ENCODE peak calls at places on chromosome 14, in nine cellular contexts. L is ovary, W is psoas muscle, Q is fibroblast of lung, S is HAP-1, K is uterus, X is SJCRH30, V is A549, E is MM.1S. A is an unnamed sample.
A peak's percentile ranks its signal among the peaks of the same experiment; 100 is the strongest.

GRCh38 chr14:93709249-93709648 is 79.0 kb downstream of the PRIMA1 start:
- DNase-seq in L (no peak), W (no peak), Q (no peak), S (no peak), K (no peak), X (no peak), V (no peak), E (no peak), A (no peak)

GRCh38 chr14:58072288-58073071 is 79.5 kb downstream of the ARMH4 start:
- DNase-seq in L (peak; percentile 41), W (no peak), Q (peak; percentile 78), S (peak; percentile 76), K (peak; percentile 49), X (peak; percentile 49), V (peak; percentile 72), E (peak; percentile 48), A (peak; percentile 90)

GRCh38 chr14:47277703-47278102 is 397.7 kb downstream of the MDGA2 start:
- DNase-seq in L (no peak), W (no peak), Q (no peak), S (no peak), K (no peak), X (no peak), V (no peak), E (no peak), A (no peak)

GRCh38 chr14:35028435-35028834 is 17.6 kb upstream of the FAM177A1 start:
- DNase-seq in L (no peak), W (no peak), Q (no peak), S (no peak), K (no peak), X (no peak), V (no peak), E (no peak), A (no peak)

GRCh38 chr14:74478996-74479635 is 14.0 kb downstream of the NPC2 start:
- DNase-seq in L (no peak), W (no peak), Q (peak; percentile 40), S (peak; percentile 29), K (no peak), X (no peak), V (peak; percentile 41), E (no peak), A (peak; percentile 21)

GRCh38 chr14:88553886-88554457 is 835 bp downstream of the PTPN21 start:
- DNase-seq in L (no peak), W (no peak), Q (peak; percentile 34), S (no peak), K (no peak), X (no peak), V (no peak), E (no peak), A (peak; percentile 12)

GRCh38 chr14:83297361-83297760 is 1763.7 kb upstream of the SEL1L start:
- DNase-seq in L (no peak), W (no peak), Q (no peak), S (no peak), K (no peak), X (no peak), V (no peak), E (no peak), A (no peak)

GRCh38 chr14:84894254-84894653 is 635.7 kb upstream of the FLRT2 start:
- DNase-seq in L (no peak), W (no peak), Q (no peak), S (no peak), K (no peak), X (no peak), V (no peak), E (no peak), A (no peak)

GRCh38 chr14:39266589-39266870 is 32.8 kb downstream of the MIA2 start:
- DNase-seq in L (peak; percentile 76), W (peak; percentile 85), Q (no peak), S (peak; percentile 65), K (peak; percentile 39), X (no peak), V (peak; percentile 70), E (no peak), A (no peak)

GRCh38 chr14:21860172-21860571 is 186.6 kb upstream of the OR4E1 start:
- DNase-seq in L (no peak), W (no peak), Q (peak; percentile 5), S (peak; percentile 40), K (no peak), X (peak; percentile 11), V (peak; percentile 28), E (peak; percentile 34), A (peak; percentile 62)

GRCh38 chr14:105838107-105838506 is 311.7 kb downstream of the TMEM121 start:
- DNase-seq in L (no peak), W (no peak), Q (no peak), S (no peak), K (no peak), X (no peak), V (no peak), E (no peak), A (no peak)
- H3K9me3 ChIP-seq in L (no peaks in the 10 kb centered on the region), W (no peaks in the 10 kb centered on the region), Q (no peaks in the 10 kb centered on the region), S (no peaks in the 10 kb centered on the region), K (no peaks in the 10 kb centered on the region), X (no peaks in the 10 kb centered on the region), V (no peaks in the 10 kb centered on the region), E (no peaks in the 10 kb centered on the region), A (no peaks in the 10 kb centered on the region)

GRCh38 chr14:29054119-29054518 is 287.5 kb downstream of the FOXG1 start:
- DNase-seq in L (no peak), W (no peak), Q (no peak), S (no peak), K (no peak), X (no peak), V (no peak), E (no peak), A (peak; percentile 4)
- H3K9me3 ChIP-seq in L (no peaks in the 10 kb centered on the region), W (peaks cover 7% of the 10 kb centered on the region), Q (no peaks in the 10 kb centered on the region), S (peaks cover 5% of the 10 kb centered on the region), K (peaks cover 5% of the 10 kb centered on the region), X (no peaks in the 10 kb centered on the region), V (no peaks in the 10 kb centered on the region), E (no peaks in the 10 kb centered on the region), A (no peaks in the 10 kb centered on the region)

DNA sequence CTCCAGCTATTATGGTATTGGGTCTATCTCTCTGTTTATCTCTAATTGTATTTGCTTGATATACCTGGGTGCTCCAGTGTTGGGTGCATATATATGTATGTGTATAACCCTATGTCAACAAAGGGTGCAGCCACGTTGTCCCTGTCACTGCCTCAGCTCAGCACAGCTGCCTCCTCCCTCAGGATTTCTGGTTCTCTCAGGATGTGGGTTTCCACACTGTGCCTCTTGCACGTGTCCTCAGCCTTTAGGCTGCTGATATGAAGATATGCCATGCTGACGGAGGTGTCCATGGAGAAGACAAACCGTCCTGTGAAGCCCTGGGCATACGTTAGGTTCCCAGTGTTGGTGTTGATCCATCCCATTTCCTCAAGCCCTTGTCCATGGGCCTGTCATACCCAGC is 791.2 kb downstream of the TMEM121 start:
- DNase-seq in L (no peak), W (no peak), Q (no peak), S (no peak), K (no peak), X (no peak), V (no peak), E (no peak), A (no peak)
- H3K9me3 ChIP-seq in L (no peaks in the 10 kb centered on the region), W (no peaks in the 10 kb centered on the region), Q (no peaks in the 10 kb centered on the region), S (no peaks in the 10 kb centered on the region), K (no peaks in the 10 kb centered on the region), X (no peaks in the 10 kb centered on the region), V (no peaks in the 10 kb centered on the region), E (no peaks in the 10 kb centered on the region), A (no peaks in the 10 kb centered on the region)

DNA sequence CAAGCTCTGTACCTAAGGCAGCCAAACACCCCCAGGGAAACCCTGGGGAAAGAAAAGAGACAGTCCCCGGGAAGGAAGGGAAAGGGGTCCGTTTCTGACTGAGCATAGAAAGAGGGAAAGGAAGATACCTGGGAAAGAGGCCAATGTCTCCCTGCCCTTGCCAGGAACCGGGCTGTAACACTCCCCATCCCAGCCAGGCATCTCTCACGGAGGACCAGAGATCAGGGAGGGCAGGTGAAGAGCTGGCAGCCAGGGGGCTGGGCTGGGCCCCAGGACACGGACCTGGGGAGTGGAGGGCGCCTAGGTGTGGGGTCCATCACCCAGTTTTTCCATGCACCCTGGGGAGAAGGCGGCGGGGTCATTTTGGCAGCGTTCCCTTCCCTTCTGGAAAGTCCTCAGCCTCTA is 18.9 kb upstream of the PLEKHH1 start:
- DNase-seq in L (peak; percentile 53), W (peak; percentile 64), Q (no peak), S (no peak), K (peak; percentile 35), X (no peak), V (no peak), E (no peak), A (no peak)
- H3K9me3 ChIP-seq in L (no peaks in the 10 kb centered on the region), W (no peaks in the 10 kb centered on the region), Q (no peaks in the 10 kb centered on the region), S (no peaks in the 10 kb centered on the region), K (no peaks in the 10 kb centered on the region), X (no peaks in the 10 kb centered on the region), V (no peaks in the 10 kb centered on the region), E (no peaks in the 10 kb centered on the region), A (no peaks in the 10 kb centered on the region)

GRCh38 chr14:30569216-30569902 is 10.4 kb downstream of the G2E3 start:
- DNase-seq in L (no peak), W (no peak), Q (no peak), S (no peak), K (no peak), X (no peak), V (no peak), E (no peak), A (no peak)
- H3K9me3 ChIP-seq in L (no peaks in the 10 kb centered on the region), W (no peaks in the 10 kb centered on the region), Q (no peaks in the 10 kb centered on the region), S (peaks cover 3% of the 10 kb centered on the region), K (no peaks in the 10 kb centered on the region), X (no peaks in the 10 kb centered on the region), V (no peaks in the 10 kb centered on the region), E (no peaks in the 10 kb centered on the region), A (no peaks in the 10 kb centered on the region)

GRCh38 chr14:56862843-56863242 is 52.6 kb upstream of the OTX2 start:
- DNase-seq in L (no peak), W (no peak), Q (no peak), S (no peak), K (no peak), X (no peak), V (no peak), E (no peak), A (no peak)
- H3K9me3 ChIP-seq in L (no peaks in the 10 kb centered on the region), W (no peaks in the 10 kb centered on the region), Q (no peaks in the 10 kb centered on the region), S (no peaks in the 10 kb centered on the region), K (no peaks in the 10 kb centered on the region), X (no peaks in the 10 kb centered on the region), V (no peaks in the 10 kb centered on the region), E (no peaks in the 10 kb centered on the region), A (no peaks in the 10 kb centered on the region)

GRCh38 chr14:26199096-26199495 is 398.7 kb downstream of the NOVA1 start:
- DNase-seq in L (no peak), W (no peak), Q (no peak), S (no peak), K (no peak), X (no peak), V (no peak), E (no peak), A (no peak)

GRCh38 chr14:26199599-26200370 is 398.0 kb downstream of the NOVA1 start:
- DNase-seq in L (no peak), W (no peak), Q (peak; percentile 49), S (no peak), K (no peak), X (peak; percentile 24), V (no peak), E (peak; percentile 71), A (no peak)

GRCh38 chr14:26204362-26204953 is 393.4 kb downstream of the NOVA1 start:
- DNase-seq in L (no peak), W (peak; percentile 25), Q (peak; percentile 25), S (no peak), K (no peak), X (no peak), V (no peak), E (no peak), A (no peak)

GRCh38 chr14:26204954-26205479 is 392.8 kb downstream of the NOVA1 start:
- DNase-seq in L (peak; percentile 70), W (peak; percentile 69), Q (peak; percentile 30), S (peak; percentile 68), K (peak; percentile 23), X (no peak), V (no peak), E (no peak), A (no peak)

GRCh38 chr14:26200675-26201074 is 397.2 kb downstream of the NOVA1 start:
- DNase-seq in L (no peak), W (no peak), Q (peak; percentile 9), S (no peak), K (no peak), X (no peak), V (no peak), E (no peak), A (no peak)
- H3K9me3 ChIP-seq in L (no peaks in the 10 kb centered on the region), W (no peaks in the 10 kb centered on the region), Q (no peaks in the 10 kb centered on the region), S (no peaks in the 10 kb centered on the region), K (no peaks in the 10 kb centered on the region), X (no peaks in the 10 kb centered on the region), V (no peaks in the 10 kb centered on the region), E (no peaks in the 10 kb centered on the region), A (no peaks in the 10 kb centered on the region)

A was measured in A673.